ENCODE peak calls at places on chromosomes 3 and 15, in nine cellular contexts. W is H4; U is stomach; M is WTC11; R is NCI-H748 treated with DMSO at 0.1 percent for 48 hours; Y is DMS153; F is stimulated activated CD4-positive, alpha-beta T cell treated with anti-CD3 and anti-CD28 coated beads, Interleukin-12 subunit alpha, Interleukin-12 subunit beta, amount 100 ng/mL, for 4 hours; K is cardiac muscle cell; C is natural killer cell treated with Interleukin-12 subunit alpha and Interleukin-12 subunit beta and Interleukin-15 and Interleukin-18, amount 100 ng/mL, for 72 hours. D is an unnamed sample.

GRCh38 chr3:48674505-48674904 is 11.2 kb downstream of the NCKIPSD start:
- DNase-seq in W (no peak), K (no peak), C (no peak), R (no peak), Y (no peak), M (no peak), U (no peak), F (no peak), D (no peak)

GRCh38 chr3:104582092-104582491 is 784.6 kb upstream of the ALCAM start:
- DNase-seq in C (no peak), R (no peak), K (no peak), W (no peak), U (no peak), M (no peak), Y (no peak), F (no peak), D (no peak)

GRCh38 chr3:155465664-155466063 is 172.2 kb upstream of the STRIT1 start:
- DNase-seq in R (no peak), C (no peak), M (peak), K (no peak), Y (no peak), F (no peak), W (no peak), U (no peak), D (no peak)

GRCh38 chr15:35215095-35215494 is 130.0 kb upstream of the NANOGP8 start:
- DNase-seq in F (no peak), U (no peak), Y (no peak), C (no peak), K (no peak), W (no peak), R (no peak), M (no peak), D (no peak)

GRCh38 chr3:75329713-75330112 is 334.4 kb upstream of the FRG2C start:
- DNase-seq in F (no peak), R (no peak), C (no peak), M (no peak), W (no peak), Y (no peak), U (no peak), K (no peak), D (no peak)

GRCh38 chr3:120460217-120460616 is 9.4 kb upstream of the FSTL1 start:
- DNase-seq in F (no peak), C (no peak), Y (no peak), M (no peak), W (no peak), R (no peak), K (no peak), U (no peak), D (no peak)

GRCh38 chr3:171883893-171884279 is 40.7 kb downstream of the TMEM212 start:
- DNase-seq in M (no peak), W (no peak), U (no peak), C (no peak), F (no peak), R (no peak), K (no peak), Y (no peak), D (no peak)

GRCh38 chr15:78047631-78048409 is 29.7 kb downstream of the TBC1D2B start:
- DNase-seq in U (no peak), R (no peak), F (no peak), M (no peak), Y (no peak), K (peak), W (peak), C (no peak), D (no peak)

GRCh38 chr15:99123706-99124451 is 19.0 kb downstream of the SYNM start:
- DNase-seq in Y (no peak), U (peak), W (peak), R (no peak), F (no peak), C (no peak), K (peak), M (no peak), D (no peak)

GRCh38 chr3:192830279-192831110 is 87.2 kb downstream of the MB21D2 start:
- DNase-seq in K (no peak), R (peak), Y (no peak), M (no peak), F (no peak), C (no peak), W (no peak), U (no peak), D (peak)

GRCh38 chr15:101269479-101270223 is 7.6 kb downstream of the SELENOS start:
- DNase-seq in Y (no peak), C (no peak), K (peak), W (peak), F (no peak), M (no peak), U (no peak), R (no peak), D (no peak)

GRCh38 chr15:27492021-27492621 is 521.1 kb downstream of the GABRG3 start:
- DNase-seq in W (no peak), Y (no peak), M (no peak), U (no peak), K (no peak), F (no peak), R (no peak), C (no peak), D (no peak)

GRCh38 chr3:16719426-16719825 is 114.2 kb upstream of the DAZL start:
- DNase-seq in R (no peak), W (no peak), K (no peak), Y (no peak), U (no peak), M (no peak), C (no peak), F (no peak), D (no peak)

GRCh38 chr15:39595621-39596221 is 14.8 kb downstream of the THBS1 start:
- DNase-seq in U (no peak), C (no peak), K (peak), W (no peak), F (no peak), Y (no peak), M (no peak), R (no peak), D (no peak)

GRCh38 chr15:65054333-65055200 is 9.4 kb downstream of the SLC51B start:
- DNase-seq in C (no peak), M (peak), R (no peak), K (peak), W (peak), F (peak), Y (peak), U (peak), D (no peak)

GRCh38 chr3:124034016-124034808 is 42.3 kb upstream of the ROPN1 start:
- DNase-seq in Y (no peak), W (peak), C (no peak), M (no peak), F (peak), U (no peak), K (peak), R (no peak), D (no peak)

GRCh38 chr3:146536681-146537080 is 7.7 kb downstream of the PLSCR1 start:
- DNase-seq in K (peak), F (no peak), Y (no peak), W (no peak), R (no peak), C (no peak), U (no peak), M (no peak), D (no peak)

GRCh38 chr15:59616390-59616789 is 4.8 kb downstream of the GCNT3 start:
- DNase-seq in W (no peak), C (no peak), F (no peak), U (no peak), Y (no peak), R (no peak), M (no peak), K (no peak), D (peak)

GRCh38 chr15:99211926-99212325 is 37.5 kb downstream of the TTC23 start:
- DNase-seq in K (no peak), W (peak), R (no peak), U (no peak), C (no peak), M (no peak), F (no peak), Y (no peak), D (no peak)

GRCh38 chr3:128486157-128486691 is 6.8 kb downstream of the GATA2 start:
- DNase-seq in M (no peak), U (no peak), Y (no peak), F (no peak), K (no peak), W (no peak), C (no peak), R (no peak), D (no peak)

GRCh38 chr3:128301186-128302023 is 148.1 kb downstream of the EEFSEC start:
- DNase-seq in C (no peak), R (no peak), U (peak), F (no peak), M (no peak), Y (no peak), W (no peak), K (no peak), D (no peak)

GRCh38 chr3:6394944-6395343 is 466.0 kb upstream of the GRM7 start:
- DNase-seq in Y (no peak), R (no peak), C (no peak), U (no peak), W (no peak), M (no peak), F (no peak), K (no peak), D (no peak)

GRCh38 chr3:104032283-104032682 is 1334.4 kb upstream of the ALCAM start:
- DNase-seq in K (no peak), R (no peak), M (no peak), W (no peak), Y (no peak), F (no peak), U (no peak), C (no peak), D (no peak)

GRCh38 chr3:11545186-11545851 is 98.4 kb downstream of the VGLL4 start:
- DNase-seq in Y (no peak), F (no peak), C (no peak), M (no peak), K (no peak), U (no peak), W (no peak), R (no peak), D (no peak)

GRCh38 chr3:170038434-170039110 is 777 bp downstream of the GPR160 start:
- DNase-seq in M (peak), R (no peak), U (peak), C (no peak), K (no peak), Y (no peak), F (peak), W (no peak), D (peak)

GRCh38 chr3:47017504-47018268 is 38.2 kb downstream of the NBEAL2 start:
- DNase-seq in K (peak), U (no peak), M (no peak), C (no peak), F (no peak), Y (no peak), R (no peak), W (peak), D (peak)

GRCh38 chr15:38263996-38264395 is 11.4 kb downstream of the SPRED1 start:
- DNase-seq in M (no peak), F (no peak), K (no peak), U (no peak), W (no peak), Y (no peak), C (no peak), R (no peak), D (no peak)

GRCh38 chr3:49534581-49535495 is 19.4 kb upstream of the BSN start:
- DNase-seq in K (no peak), W (no peak), M (peak), Y (peak), C (no peak), F (no peak), U (peak), R (peak), D (peak)

GRCh38 chr15:82820128-82820527 is 10.7 kb downstream of the WHAMM start:
- DNase-seq in U (no peak), W (no peak), R (no peak), M (no peak), Y (no peak), K (no peak), C (no peak), F (no peak), D (no peak)

GRCh38 chr3:87206070-87206469 is 21.0 kb upstream of the CHMP2B start:
- DNase-seq in R (no peak), Y (no peak), W (no peak), M (no peak), K (peak), U (no peak), C (no peak), F (no peak), D (no peak)